ENCODE peak calls at places on chromosome 16, in ten cellular contexts. G, T, X, K, N, Y, L, R, H and W are unnamed samples.

GRCh38 chr16:64543401-64543800 is 578.5 kb downstream of the CDH11 start:
- DNase-seq in T (no peak), H (no peak), L (no peak), X (no peak), G (no peak), N (no peak), K (no peak), R (no peak), Y (no peak), W (no peak)

GRCh38 chr16:689175-689897 is 862 bp downstream of the WDR24 start:
- DNase-seq in N (no peak), H (no peak), R (no peak), Y (no peak), G (no peak), X (no peak), K (no peak), T (no peak), L (no peak), W (no peak)

GRCh38 chr16:30609002-30609927 is 924 bp downstream of the ZNF689 start:
- DNase-seq in R (peak; percentile 36), T (peak; percentile 28), N (peak; percentile 45), L (peak; percentile 23), H (no peak), X (peak; percentile 61), G (no peak), Y (no peak), K (peak; percentile 55), W (peak; percentile 26)

GRCh38 chr16:51113254-51114125 is 37.6 kb downstream of the SALL1 start:
- DNase-seq in H (no peak), G (no peak), X (no peak), L (no peak), R (no peak), T (no peak), N (no peak), Y (no peak), K (no peak), W (no peak)

GRCh38 chr16:85650864-85651811 is 37.6 kb downstream of the GINS2 start:
- DNase-seq in R (peak; percentile 18), G (no peak), X (peak; percentile 65), N (no peak), K (no peak), T (no peak), L (no peak), H (no peak), Y (no peak), W (no peak)

GRCh38 chr16:85680352-85680944 is 8.3 kb downstream of the GINS2 start:
- DNase-seq in H (no peak), X (no peak), K (no peak), N (no peak), G (no peak), R (no peak), L (no peak), Y (no peak), T (no peak), W (no peak)

GRCh38 chr16:11182381-11182780 is 73.6 kb downstream of the SOCS1 start:
- DNase-seq in L (no peak), X (no peak), T (no peak), Y (no peak), H (no peak), N (no peak), G (no peak), R (no peak), K (no peak), W (no peak)

GRCh38 chr16:9996191-9996590 is 186.0 kb downstream of the GRIN2A start:
- DNase-seq in T (no peak), Y (no peak), G (no peak), K (no peak), H (no peak), R (no peak), L (no peak), N (no peak), X (no peak), W (no peak)

GRCh38 chr16:48182979-48183537 is 27.3 kb upstream of the ABCC12 start:
- DNase-seq in L (no peak), K (no peak), R (no peak), Y (no peak), H (no peak), G (no peak), T (no peak), N (no peak), X (no peak), W (no peak)

GRCh38 chr16:57999366-57999970 is 1.0 kb downstream of the ZNF319 start:
- DNase-seq in T (no peak), H (no peak), N (peak; percentile 60), G (no peak), X (no peak), L (peak; percentile 33), Y (no peak), R (peak; percentile 43), K (peak; percentile 44), W (no peak)

GRCh38 chr16:10957771-10958486 is 13.6 kb downstream of the CLEC16A start:
- DNase-seq in Y (no peak), L (peak; percentile 59), R (peak; percentile 73), X (no peak), G (no peak), N (peak; percentile 75), K (no peak), H (no peak), T (peak; percentile 43), W (no peak)

GRCh38 chr16:57623251-57624043 is 5.0 kb upstream of the ADGRG1 start:
- DNase-seq in G (no peak), Y (no peak), K (no peak), T (peak; percentile 90), X (peak; percentile 91), L (peak; percentile 52), R (peak; percentile 53), N (peak; percentile 27), H (no peak), W (no peak)

GRCh38 chr16:87457724-87458423 is 35.0 kb downstream of the ZCCHC14 start:
- DNase-seq in L (peak; percentile 99), R (peak; percentile 97), H (peak; percentile 91), N (peak; percentile 96), K (no peak), T (peak; percentile 94), G (peak; percentile 79), X (no peak), Y (no peak), W (peak; percentile 23)

GRCh38 chr16:79437764-79438728 is 162.5 kb downstream of the MAF start:
- DNase-seq in K (no peak), R (no peak), Y (no peak), H (no peak), L (no peak), T (no peak), X (peak; percentile 37), G (no peak), N (no peak), W (no peak)

GRCh38 chr16:2032285-2033056 is 5.8 kb downstream of the NHERF2 start:
- DNase-seq in T (no peak), H (no peak), R (no peak), K (no peak), N (peak; percentile 66), X (peak; percentile 58), Y (no peak), G (no peak), L (peak; percentile 49), W (no peak)

GRCh38 chr16:3431779-3432219 is 11.5 kb downstream of the ZNF597 start:
- DNase-seq in X (peak; percentile 27), K (no peak), Y (peak; percentile 27), T (no peak), L (peak; percentile 31), H (no peak), G (no peak), N (no peak), R (peak; percentile 52), W (peak; percentile 11)

GRCh38 chr16:6857575-6857974 is 475.1 kb upstream of the RBFOX1 start:
- DNase-seq in T (no peak), Y (no peak), L (no peak), N (no peak), K (no peak), R (no peak), G (no peak), X (no peak), H (no peak), W (no peak)